ENCODE peak calls at places on chromosomes 4 and X, in seven cellular contexts. C is choroid plexus epithelial cell, P is fibroblast of mammary gland, K is heart right ventricle, T is nephron progenitor cell, X is endothelial cell, J is IMR-90. O is an unnamed sample.
A peak's percentile ranks its signal among the peaks of the same experiment; 100 is the strongest.

GRCh38 chrX:57651169-57651919 is 28.7 kb downstream of the NLRP2B start:
- DNase-seq in J (no peak), K (no peak), X (no peak), T (no peak), C (no peak), P (no peak), O (no peak)

GRCh38 chr4:139704915-139705485 is 39.4 kb downstream of the MGST2 start:
- DNase-seq in X (no peak), P (peak; percentile 32), K (no peak), T (no peak), J (peak; percentile 42), C (peak; percentile 41), O (no peak)

GRCh38 chr4:48906283-48907173 is at the start of gene OCIAD2:
- DNase-seq in P (no peak), X (peak; percentile 58), K (peak; percentile 50), C (peak; percentile 39), T (peak; percentile 57), J (no peak), O (peak; percentile 42)

GRCh38 chr4:154714339-154715040 is 29.3 kb upstream of the LRAT start:
- DNase-seq in C (peak; percentile 9), P (peak; percentile 14), X (no peak), J (no peak), T (no peak), K (no peak), O (no peak)

GRCh38 chr4:148487181-148487580 is 45.0 kb upstream of the NR3C2 start:
- DNase-seq in T (no peak), C (no peak), J (peak; percentile 8), X (no peak), K (no peak), P (no peak), O (no peak)

GRCh38 chr4:1295405-1296055 is 5.8 kb downstream of the MAEA start:
- DNase-seq in C (no peak), K (no peak), T (no peak), P (no peak), X (no peak), J (no peak), O (no peak)

GRCh38 chr4:54897590-54897989 is 227.8 kb downstream of the KDR start:
- DNase-seq in J (peak; percentile 74), X (no peak), K (no peak), P (no peak), T (no peak), C (peak; percentile 49), O (peak; percentile 51)

GRCh38 chrX:54423161-54423888 is 16.9 kb upstream of the TSR2 start:
- DNase-seq in X (peak; percentile 18), J (no peak), C (peak; percentile 19), P (no peak), K (no peak), T (peak; percentile 13), O (no peak)

GRCh38 chrX:111568356-111568755 is 56.9 kb downstream of the SERTM2 start:
- DNase-seq in C (peak; percentile 54), K (no peak), P (peak; percentile 15), X (peak; percentile 4), J (peak; percentile 0), T (peak; percentile 9), O (no peak)

GRCh38 chrX:43165343-43165920 is 387.5 kb upstream of the PPP1R2C start:
- DNase-seq in J (no peak), X (no peak), C (no peak), P (no peak), K (no peak), T (no peak), O (no peak)

GRCh38 chrX:124098089-124098488 is 136.6 kb downstream of the STAG2 start:
- DNase-seq in J (peak; percentile 51), K (no peak), X (no peak), T (no peak), P (peak; percentile 54), C (peak; percentile 65), O (peak; percentile 35)

GRCh38 chr4:44425614-44426208 is 22.9 kb downstream of the KCTD8 start:
- DNase-seq in T (peak; percentile 33), J (peak; percentile 2), X (peak; percentile 59), K (no peak), P (peak; percentile 4), C (peak; percentile 14), O (peak; percentile 6)

GRCh38 chrX:149286940-149287349 is 218.2 kb downstream of the IDS start:
- DNase-seq in K (no peak), X (peak; percentile 38), T (peak; percentile 42), C (peak; percentile 70), J (peak; percentile 31), P (peak; percentile 54), O (peak; percentile 56)

GRCh38 chr4:53541577-53542206 is 49.6 kb downstream of the LNX1 start:
- DNase-seq in C (peak; percentile 91), K (no peak), J (peak; percentile 95), T (no peak), X (no peak), P (peak; percentile 98), O (peak; percentile 93)

GRCh38 chr4:104491396-104491821 is 3.3 kb downstream of the CXXC4 start:
- DNase-seq in J (no peak), X (peak; percentile 70), C (no peak), K (peak; percentile 55), P (peak; percentile 5), T (peak; percentile 81), O (peak; percentile 29)

GRCh38 chr4:38322709-38323108 is 341.3 kb upstream of the KLF3 start:
- DNase-seq in C (peak; percentile 88), X (no peak), T (no peak), K (peak; percentile 40), P (peak; percentile 92), J (peak; percentile 87), O (peak; percentile 90)

GRCh38 chrX:39613508-39613921 is 484.2 kb downstream of the BCOR start:
- DNase-seq in J (no peak), T (peak; percentile 58), X (peak; percentile 21), P (no peak), C (no peak), K (peak; percentile 19), O (peak; percentile 1)

GRCh38 chr4:138056541-138056940 is 185.6 kb downstream of the SLC7A11 start:
- DNase-seq in X (no peak), C (no peak), T (no peak), J (no peak), K (no peak), P (no peak), O (no peak)

GRCh38 chr4:94419956-94420355 is 31.8 kb upstream of the PDLIM5 start:
- DNase-seq in P (peak; percentile 75), J (peak; percentile 78), X (no peak), K (no peak), T (no peak), C (peak; percentile 74), O (no peak)

GRCh38 chrX:136910565-136911040 is 30.1 kb upstream of the RBMX start:
- DNase-seq in P (peak; percentile 53), C (peak; percentile 28), K (no peak), J (peak; percentile 42), X (no peak), T (no peak), O (peak; percentile 47)

GRCh38 chrX:154373340-154374306 is 811 bp downstream of the FLNA start:
- DNase-seq in T (peak; percentile 65), J (peak; percentile 83), K (peak; percentile 52), P (peak; percentile 74), X (peak; percentile 61), C (peak; percentile 61), O (peak; percentile 79)

GRCh38 chr4:36432556-36432955 is 151.1 kb downstream of the DTHD1 start:
- DNase-seq in J (no peak), T (no peak), X (no peak), P (no peak), K (no peak), C (no peak), O (no peak)

GRCh38 chr4:71729856-71730255 is 54.0 kb downstream of the GC start:
- DNase-seq in C (no peak), P (no peak), K (no peak), T (no peak), X (no peak), J (no peak), O (no peak)

GRCh38 chr4:71732066-71732465 is 51.8 kb downstream of the GC start:
- DNase-seq in K (no peak), X (no peak), P (no peak), J (peak; percentile 1), T (no peak), C (no peak), O (peak; percentile 2)

DNA sequence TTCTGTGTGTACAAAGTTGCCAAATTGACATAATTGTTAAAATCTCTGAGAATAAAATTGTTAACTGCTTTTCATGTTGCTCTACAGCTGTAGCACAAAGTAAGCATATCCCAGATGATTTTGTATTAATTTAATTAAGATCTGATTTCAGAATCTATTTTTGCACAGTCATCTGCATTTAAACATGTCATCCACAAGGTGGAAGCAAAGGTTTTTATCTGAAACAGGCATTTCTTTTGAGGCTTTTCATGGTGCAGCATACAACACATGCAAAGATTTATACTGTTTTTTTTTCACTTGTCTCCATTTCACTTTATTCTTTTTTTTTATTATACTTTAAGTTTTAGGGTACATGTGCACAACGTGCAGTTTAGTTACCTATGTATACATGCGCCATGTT is 51.2 kb downstream of the GC start:
- DNase-seq in C (peak; percentile 55), X (no peak), J (peak; percentile 58), P (peak; percentile 35), T (no peak), K (no peak), O (peak; percentile 52)
- TF ChIP-seq CTCF in C (peak; percentile 29), X (peak; percentile 64), J (peak; percentile 60), P (peak; percentile 34), T (peak; percentile 45), K (peak; percentile 32), O (peak; percentile 37)

GRCh38 chrX:46683023-46683422 is 75.9 kb downstream of the SLC9A7 start:
- DNase-seq in J (peak; percentile 22), P (no peak), T (no peak), C (peak; percentile 36), X (no peak), K (no peak), O (no peak)
- TF ChIP-seq CTCF in J (no peak), P (no peak), T (no peak), C (peak; percentile 21), X (no peak), K (no peak), O (peak; percentile 8)

GRCh38 chrX:10821293-10821692 is 200.9 kb upstream of the MID1 start:
- DNase-seq in J (no peak), T (no peak), K (no peak), P (no peak), C (no peak), X (no peak), O (no peak)

GRCh38 chrX:10813761-10814160 is 193.4 kb upstream of the MID1 start:
- DNase-seq in C (peak; percentile 5), P (no peak), K (no peak), T (no peak), X (no peak), J (no peak), O (no peak)

GRCh38 chrX:10819973-10820372 is 199.6 kb upstream of the MID1 start:
- DNase-seq in P (no peak), C (no peak), T (no peak), K (no peak), J (no peak), X (no peak), O (no peak)

DNA sequence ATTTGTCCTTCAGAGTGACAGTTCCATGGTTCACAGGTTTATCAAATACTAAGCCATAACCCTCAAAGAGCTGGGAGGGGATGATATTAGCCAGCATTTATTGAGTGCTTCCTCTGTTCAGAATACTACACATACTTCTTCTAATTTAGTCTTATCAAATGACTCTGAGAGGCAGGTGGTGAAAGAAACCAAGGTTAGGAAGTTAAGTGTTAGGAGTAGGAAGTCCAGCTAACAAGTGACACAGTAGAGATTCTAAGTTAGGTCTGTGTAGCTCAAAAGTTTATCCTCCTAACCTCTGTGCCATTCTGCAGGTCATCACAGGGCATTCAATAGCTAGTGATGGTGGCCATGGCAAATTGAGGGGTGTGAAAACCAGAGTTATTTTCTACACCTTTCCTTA is 198.3 kb upstream of the MID1 start:
- DNase-seq in J (no peak), K (no peak), C (no peak), X (no peak), P (no peak), T (no peak), O (no peak)
- TF ChIP-seq CTCF in J (no peak), K (no peak), C (no peak), X (no peak), P (no peak), T (no peak), O (no peak)

GRCh38 chr4:77045490-77045889 is 30.3 kb downstream of the CCNI start:
- DNase-seq in J (peak; percentile 49), C (peak; percentile 59), K (no peak), P (peak; percentile 56), T (no peak), X (no peak), O (peak; percentile 45)
- TF ChIP-seq CTCF in J (peak; percentile 13), C (peak; percentile 44), K (no peak), P (peak; percentile 36), T (peak; percentile 22), X (no peak), O (peak; percentile 36)